ENCODE peak calls at places on chromosome 5, in nine cellular contexts. Z, B, V, A, S, H, G, W and Q are unnamed samples. For H3K4me1, the result is how much of the 10 kb centered on the place peaks cover.

GRCh38 chr5:170662966-170663365 is 120.6 kb upstream of the GABRP start:
- DNase-seq in Z (no peak), B (no peak), V (no peak), A (no peak), S (no peak), H (no peak), G (no peak), W (no peak), Q (no peak)

GRCh38 chr5:131595088-131596033 is 39.7 kb downstream of the RAPGEF6 start:
- DNase-seq in Z (no peak), B (no peak), V (peak), A (no peak), S (no peak), H (no peak), G (no peak), W (no peak), Q (no peak)

GRCh38 chr5:115460476-115460875 is 84.1 kb downstream of the FEM1C start:
- DNase-seq in Z (peak), B (peak), V (no peak), A (peak), S (no peak), H (no peak), G (no peak), W (no peak), Q (no peak)

GRCh38 chr5:6732634-6733410 is 19.6 kb downstream of the TENT4A start:
- DNase-seq in Z (peak), B (peak), V (no peak), A (peak), S (no peak), H (peak), G (no peak), W (no peak), Q (peak)

GRCh38 chr5:124057815-124058231 is 545.8 kb downstream of the CSNK1G3 start:
- DNase-seq in Z (no peak), B (no peak), V (no peak), A (no peak), S (no peak), H (no peak), G (peak), W (no peak), Q (no peak)

GRCh38 chr5:96645096-96645495 is 17.1 kb upstream of the CAST start:
- DNase-seq in Z (no peak), B (no peak), V (no peak), A (no peak), S (no peak), H (no peak), G (no peak), W (no peak), Q (no peak)

GRCh38 chr5:43096916-43097315 is 23.8 kb upstream of the ZNF131 start:
- DNase-seq in Z (no peak), B (no peak), V (no peak), A (no peak), S (no peak), H (no peak), G (no peak), W (no peak), Q (no peak)

GRCh38 chr5:94614156-94614805 is 4.1 kb downstream of the KIAA0825 start:
- DNase-seq in Z (no peak), B (no peak), V (no peak), A (no peak), S (no peak), H (no peak), G (no peak), W (no peak), Q (no peak)

GRCh38 chr5:10885026-10885425 is 124.0 kb upstream of the DAP start:
- DNase-seq in Z (peak), B (peak), V (no peak), A (no peak), S (no peak), H (no peak), G (no peak), W (no peak), Q (no peak)

GRCh38 chr5:112863549-112863948 is 2.5 kb downstream of the SRP19 start:
- DNase-seq in Z (no peak), B (peak), V (no peak), A (no peak), S (no peak), H (no peak), G (no peak), W (peak), Q (no peak)

GRCh38 chr5:163509288-163510040 is 4.0 kb downstream of the MAT2B start:
- DNase-seq in Z (peak), B (peak), V (no peak), A (peak), S (peak), H (no peak), G (no peak), W (peak), Q (no peak)

GRCh38 chr5:131488463-131488862 is 146.6 kb downstream of the RAPGEF6 start:
- DNase-seq in Z (no peak), B (no peak), V (no peak), A (peak), S (no peak), H (no peak), G (no peak), W (no peak), Q (no peak)

GRCh38 chr5:6202615-6203365 is 175.6 kb downstream of the MED10 start:
- DNase-seq in Z (no peak), B (no peak), V (no peak), A (no peak), S (no peak), H (no peak), G (peak), W (no peak), Q (no peak)

GRCh38 chr5:11642398-11642797 is 261.8 kb downstream of the CTNND2 start:
- DNase-seq in Z (no peak), B (no peak), V (no peak), A (no peak), S (no peak), H (no peak), G (no peak), W (no peak), Q (no peak)

GRCh38 chr5:126937796-126938195 is 92.6 kb downstream of the MARCHF3 start:
- DNase-seq in Z (no peak), B (no peak), V (no peak), A (no peak), S (no peak), H (no peak), G (no peak), W (no peak), Q (no peak)

GRCh38 chr5:9156282-9156681 is 389.6 kb downstream of the SEMA5A start:
- DNase-seq in Z (peak), B (peak), V (no peak), A (peak), S (no peak), H (no peak), G (peak), W (no peak), Q (no peak)

GRCh38 chr5:135631356-135631755 is 52.6 kb upstream of the CXCL14 start:
- DNase-seq in Z (no peak), B (no peak), V (no peak), A (no peak), S (no peak), H (no peak), G (peak), W (no peak), Q (no peak)

GRCh38 chr5:73170522-73170921 is 2.5 kb upstream of the TMEM174 start:
- DNase-seq in Z (peak), B (no peak), V (peak), A (peak), S (peak), H (no peak), G (peak), W (no peak), Q (no peak)

GRCh38 chr5:92505925-92506324 is 1075.1 kb downstream of the NR2F1-AS1 start:
- DNase-seq in Z (no peak), B (no peak), V (no peak), A (peak), S (no peak), H (no peak), G (no peak), W (no peak), Q (no peak)

DNA sequence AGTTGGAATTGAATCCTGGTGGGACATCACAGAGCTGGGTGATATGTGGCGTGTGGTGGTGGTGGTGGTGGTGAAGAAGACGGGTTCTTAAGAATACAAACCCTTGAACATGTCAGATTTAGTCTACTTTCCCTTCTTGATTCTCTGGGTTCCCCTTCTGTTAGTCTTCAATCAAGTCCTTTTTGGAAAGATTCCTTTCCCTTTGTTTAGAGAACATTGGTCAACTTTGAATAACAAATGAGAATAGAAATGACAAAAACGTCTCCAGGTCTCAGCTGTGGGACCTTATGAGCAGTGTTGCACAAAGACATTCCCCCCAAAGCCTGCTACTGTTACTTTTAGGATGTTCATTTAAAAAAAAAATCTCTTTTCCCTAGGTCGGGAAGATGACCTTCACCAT is 46.3 kb downstream of the MAP1B start:
- DNase-seq in Z (no peak), B (no peak), V (no peak), A (no peak), S (no peak), H (no peak), G (no peak), W (no peak), Q (no peak)
- H3K4me1 ChIP-seq in Z (under half), B (half or more), V (under half), A (under half), S (under half), H (under half), G (under half), W (under half), Q (under half)

GRCh38 chr5:116569999-116570398 is 4.6 kb downstream of the SEMA6A start:
- DNase-seq in Z (no peak), B (no peak), V (no peak), A (no peak), S (no peak), H (no peak), G (peak), W (no peak), Q (no peak)

GRCh38 chr5:116564322-116564721 is 10.3 kb downstream of the SEMA6A start:
- DNase-seq in Z (no peak), B (no peak), V (no peak), A (no peak), S (no peak), H (no peak), G (no peak), W (no peak), Q (no peak)

GRCh38 chr5:116566251-116566650 is 8.4 kb downstream of the SEMA6A start:
- DNase-seq in Z (no peak), B (no peak), V (no peak), A (no peak), S (no peak), H (no peak), G (no peak), W (no peak), Q (no peak)

GRCh38 chr5:116564756-116565593 is 9.6 kb downstream of the SEMA6A start:
- DNase-seq in Z (no peak), B (no peak), V (no peak), A (no peak), S (no peak), H (no peak), G (no peak), W (no peak), Q (no peak)

GRCh38 chr5:116567100-116567499 is 7.5 kb downstream of the SEMA6A start:
- DNase-seq in Z (no peak), B (no peak), V (no peak), A (no peak), S (no peak), H (no peak), G (no peak), W (no peak), Q (no peak)
- H3K4me1 ChIP-seq in Z (under half), B (under half), V (under half), A (under half), S (under half), H (under half), G (under half), W (under half), Q (under half)

DNA sequence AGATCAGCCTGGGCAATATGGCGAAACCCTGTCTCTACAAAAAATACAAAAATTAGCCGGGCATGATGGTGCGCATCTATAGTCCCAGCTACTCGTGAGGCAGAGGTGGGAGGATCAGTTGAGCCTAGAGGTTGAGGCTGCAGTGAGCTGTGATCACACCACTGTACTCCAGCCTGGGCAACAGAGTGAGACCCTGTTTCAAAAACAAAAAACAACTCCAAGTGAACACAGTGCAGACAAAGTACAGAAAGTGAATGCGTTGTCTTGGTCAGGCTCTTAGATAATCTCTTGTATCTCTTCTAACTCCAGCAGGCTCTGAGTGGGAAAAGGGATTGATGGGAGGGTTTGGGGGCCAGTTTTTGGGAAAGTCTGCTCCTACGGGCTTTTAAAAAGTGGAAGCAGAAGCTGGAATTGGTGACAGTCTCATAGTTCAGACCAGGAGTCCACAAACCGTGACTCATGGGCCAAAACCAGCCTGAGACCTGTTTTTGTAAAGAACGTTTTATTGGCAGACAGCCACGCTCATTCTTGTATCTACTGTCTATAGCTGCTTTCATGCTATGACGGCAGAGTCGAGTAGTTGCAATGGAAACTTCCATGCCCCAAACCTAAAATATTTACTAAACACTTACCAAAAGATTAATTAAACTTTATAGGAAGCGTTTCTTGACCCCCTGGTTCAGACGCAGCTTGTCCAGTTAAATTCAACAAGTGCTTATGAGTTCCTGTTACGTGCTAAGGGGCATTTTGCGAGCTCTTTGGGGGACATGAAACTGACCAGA is 32.9 kb downstream of the NDST1 start:
- DNase-seq in Z (peak), B (peak), V (no peak), A (peak), S (no peak), H (peak), G (no peak), W (peak), Q (peak)
- H3K4me1 ChIP-seq in Z (under half), B (under half), V (under half), A (under half), S (under half), H (under half), G (under half), W (under half), Q (under half)

DNA sequence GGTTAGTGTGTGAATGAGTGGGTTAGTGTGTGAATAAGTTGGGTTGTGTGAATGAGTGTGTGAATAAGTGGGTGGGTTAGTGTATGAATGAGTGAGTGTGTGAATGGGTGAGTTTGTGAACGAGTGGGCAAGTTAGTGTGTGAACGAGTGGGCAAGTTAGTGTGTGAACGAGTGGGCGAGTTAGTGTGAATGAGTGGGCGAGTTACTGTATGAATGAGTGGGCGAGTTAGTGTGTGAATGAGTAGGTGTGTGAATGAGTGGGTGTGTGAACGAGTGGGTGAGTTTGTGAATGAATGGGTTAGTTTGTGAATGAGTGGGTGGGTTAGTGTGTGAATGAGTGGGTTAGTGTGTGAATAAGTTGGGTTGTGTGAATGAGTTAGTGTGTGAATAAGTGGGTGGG is 34.7 kb downstream of the NKD2 start:
- DNase-seq in Z (no peak), B (no peak), V (no peak), A (no peak), S (no peak), H (no peak), G (no peak), W (no peak), Q (peak)
- H3K4me1 ChIP-seq in Z (under half), B (under half), V (under half), A (under half), S (under half), H (under half), G (under half), W (under half), Q (under half)

DNA sequence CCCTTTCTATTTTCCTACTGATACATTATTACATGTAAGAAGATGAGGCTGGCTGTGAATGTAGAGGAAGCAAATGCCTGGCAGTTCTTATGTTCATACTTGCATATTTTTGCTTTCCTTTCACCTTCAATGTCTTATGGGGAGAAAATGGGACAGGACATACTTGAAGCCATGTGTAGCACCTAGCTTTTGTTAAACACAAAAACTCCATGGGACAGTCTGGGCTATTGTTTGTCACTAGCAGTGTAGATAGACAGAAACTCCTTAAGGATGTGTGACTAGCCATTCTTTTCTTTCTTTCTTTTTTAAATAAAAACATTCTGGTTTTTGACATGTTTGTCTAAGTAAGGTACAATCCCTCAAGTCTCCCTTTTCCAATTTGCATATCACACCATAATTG is 122.7 kb downstream of the ARL15 start:
- DNase-seq in Z (no peak), B (no peak), V (no peak), A (no peak), S (no peak), H (no peak), G (no peak), W (no peak), Q (no peak)
- H3K4me1 ChIP-seq in Z (under half), B (under half), V (under half), A (under half), S (under half), H (under half), G (under half), W (under half), Q (under half)

GRCh38 chr5:14180437-14180836 is 37.3 kb downstream of the TRIO start:
- DNase-seq in Z (no peak), B (no peak), V (no peak), A (no peak), S (no peak), H (no peak), G (no peak), W (no peak), Q (no peak)

GRCh38 chr5:14179446-14179845 is 36.3 kb downstream of the TRIO start:
- DNase-seq in Z (no peak), B (no peak), V (no peak), A (no peak), S (no peak), H (no peak), G (no peak), W (no peak), Q (no peak)

GRCh38 chr5:14182761-14183160 is 39.6 kb downstream of the TRIO start:
- DNase-seq in Z (peak), B (no peak), V (no peak), A (no peak), S (no peak), H (no peak), G (no peak), W (no peak), Q (no peak)

GRCh38 chr5:14183187-14183939 is 40.2 kb downstream of the TRIO start:
- DNase-seq in Z (no peak), B (no peak), V (no peak), A (peak), S (no peak), H (no peak), G (no peak), W (no peak), Q (no peak)

DNA sequence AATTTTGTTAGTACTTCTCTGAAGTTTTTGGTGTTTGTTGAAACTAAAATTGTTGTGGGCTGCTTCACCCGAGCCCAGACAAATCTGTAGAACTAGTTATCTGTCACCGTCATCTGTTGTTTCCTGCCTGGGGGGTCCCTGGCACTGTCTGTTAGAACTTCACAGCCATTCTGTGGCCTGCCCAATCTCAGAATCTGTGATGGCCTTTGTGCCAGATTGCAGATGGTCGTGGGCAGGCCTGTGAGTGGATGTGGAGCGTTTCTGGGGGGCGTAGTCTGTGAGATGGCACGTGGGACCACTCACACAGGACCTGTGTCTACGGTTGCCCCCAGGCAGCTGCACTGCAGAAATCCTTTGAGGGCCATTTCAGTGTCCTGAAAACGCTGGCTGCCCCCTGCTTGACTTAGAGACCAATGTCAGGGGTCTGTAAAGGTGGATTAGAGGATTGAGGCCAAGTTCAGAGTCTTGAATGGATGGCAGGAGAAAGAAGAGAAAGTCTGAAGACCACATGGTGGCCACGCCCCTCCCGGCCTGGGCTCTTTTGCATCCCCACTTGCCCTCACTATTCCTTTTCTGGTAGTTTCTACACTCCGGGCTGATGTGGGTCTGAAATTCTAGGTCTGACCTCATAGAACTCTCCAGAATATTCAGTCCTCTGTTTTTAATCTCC is 38.3 kb downstream of the TRIO start:
- DNase-seq in Z (no peak), B (no peak), V (no peak), A (no peak), S (no peak), H (no peak), G (no peak), W (no peak), Q (no peak)
- H3K4me1 ChIP-seq in Z (half or more), B (half or more), V (under half), A (half or more), S (under half), H (under half), G (under half), W (under half), Q (under half)